ENCODE peak calls at places on chromosomes 6 and 20, in seven cellular contexts. A is pancreas, I is stomach, X is GM12878, R is Caco-2, C is hepatocyte, E is mesenchymal stem cell. V is an unnamed sample.
A peak's percentile ranks its signal among the peaks of the same experiment; 100 is the strongest.

GRCh38 chr6:34979994-34980393 is 90.9 kb downstream of the ANKS1A start:
- DNase-seq in A (no peak), I (no peak), X (no peak), R (no peak), C (no peak), E (no peak), V (no peak)

GRCh38 chr6:56682580-56682979 is 39.9 kb upstream of the DST start:
- DNase-seq in A (no peak), I (no peak), X (no peak), R (no peak), C (no peak), E (no peak), V (no peak)

GRCh38 chr6:165662041-165662491 is 975 bp downstream of the PDE10A start:
- DNase-seq in A (no peak), I (no peak), X (no peak), R (peak; percentile 28), C (peak; percentile 36), E (peak; percentile 46), V (no peak)

GRCh38 chr20:3203315-3204123 is 963 bp downstream of the DDRGK1 start:
- DNase-seq in A (peak; percentile 73), I (peak; percentile 33), X (no peak), R (peak; percentile 34), C (peak; percentile 41), E (peak; percentile 25), V (peak; percentile 79)

GRCh38 chr20:16748058-16748457 is at the start of gene OTOR:
- DNase-seq in A (no peak), I (no peak), X (no peak), R (no peak), C (no peak), E (no peak), V (no peak)

GRCh38 chr6:34514593-34515472 is 41.3 kb downstream of the SPDEF start:
- DNase-seq in A (peak; percentile 60), I (no peak), X (no peak), R (no peak), C (peak; percentile 85), E (peak; percentile 75), V (peak; percentile 95)

GRCh38 chr6:69894578-69895347 is 28.4 kb downstream of the COL19A1 start:
- DNase-seq in A (no peak), I (no peak), X (peak; percentile 62), R (no peak), C (peak; percentile 17), E (peak; percentile 92), V (no peak)

GRCh38 chr20:49501917-49502316 is 19.4 kb upstream of the KCNB1 start:
- DNase-seq in A (no peak), I (no peak), X (no peak), R (peak; percentile 70), C (no peak), E (peak; percentile 12), V (peak; percentile 42)

GRCh38 chr20:53215166-53215565 is 243.0 kb downstream of the TSHZ2 start:
- DNase-seq in A (no peak), I (no peak), X (no peak), R (no peak), C (no peak), E (no peak), V (no peak)

GRCh38 chr20:63005862-63006564 is 751 bp downstream of the BHLHE23 start:
- DNase-seq in A (no peak), I (no peak), X (no peak), R (no peak), C (no peak), E (peak; percentile 22), V (peak; percentile 85)

GRCh38 chr6:18343741-18344140 is 43.4 kb upstream of the RNF144B start:
- DNase-seq in A (no peak), I (no peak), X (no peak), R (no peak), C (no peak), E (peak; percentile 4), V (no peak)

GRCh38 chr6:62805431-62805830 is 405.8 kb upstream of the FKBP1C start:
- DNase-seq in A (no peak), I (no peak), X (no peak), R (no peak), C (no peak), E (no peak), V (no peak)

DNA sequence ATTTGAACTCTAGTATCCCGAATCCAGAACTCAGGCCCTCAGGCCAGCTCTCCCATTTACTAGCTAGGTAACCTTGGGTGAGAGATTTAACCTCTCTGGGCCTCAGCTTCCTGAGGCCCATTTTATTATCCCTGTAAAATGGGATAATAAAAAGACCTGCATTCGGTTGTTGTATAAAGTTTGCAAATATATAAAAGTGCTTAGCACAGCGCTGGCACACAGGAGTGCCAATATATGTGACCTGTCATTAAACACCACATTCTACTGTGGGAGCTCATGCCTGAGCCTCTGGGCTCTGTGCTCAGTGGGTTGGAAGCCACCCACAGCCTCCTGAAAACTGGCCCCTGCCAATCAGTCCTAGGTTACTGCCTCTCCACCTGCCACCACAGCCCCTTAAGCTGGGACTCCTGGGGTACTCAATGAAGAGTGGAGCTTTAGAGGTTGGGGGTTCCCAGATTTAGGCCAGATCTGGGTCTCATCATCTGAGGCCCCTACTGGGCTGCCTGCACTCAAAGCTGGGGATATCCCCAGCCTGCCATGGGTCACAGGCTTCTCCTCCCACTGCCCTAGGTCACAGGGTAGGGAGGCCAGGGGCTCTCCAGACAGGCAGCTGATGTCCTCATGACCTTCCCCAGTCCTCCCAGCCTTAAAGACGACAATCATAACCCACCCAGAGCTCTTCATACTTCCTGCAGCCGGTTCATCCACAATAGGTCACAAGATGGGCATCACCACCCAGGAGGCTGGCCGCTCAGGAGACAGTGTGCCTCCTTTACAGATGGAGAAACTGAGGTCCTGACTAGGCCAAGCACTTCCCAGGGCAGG is 15.4 kb downstream of the TFEB start:
- DNase-seq in A (no peak), I (no peak), X (no peak), R (no peak), C (no peak), E (no peak), V (no peak)
- H3K4me3 ChIP-seq in A (no peak overlapping the region), I (no peak overlapping the region), X (peak overlapping the region; percentile 61), R (no peak overlapping the region), C (no peak overlapping the region), E (no peak overlapping the region), V (no peak overlapping the region)

GRCh38 chr6:122422003-122422402 is 22.6 kb downstream of the HSF2 start:
- DNase-seq in A (no peak), I (no peak), X (no peak), R (no peak), C (no peak), E (no peak), V (no peak)

GRCh38 chr6:122416825-122417224 is 17.4 kb downstream of the HSF2 start:
- DNase-seq in A (no peak), I (no peak), X (no peak), R (no peak), C (no peak), E (no peak), V (no peak)

GRCh38 chr6:122423734-122424133 is 24.3 kb downstream of the HSF2 start:
- DNase-seq in A (no peak), I (no peak), X (no peak), R (no peak), C (no peak), E (no peak), V (no peak)

GRCh38 chr6:122426597-122426996 is 27.1 kb downstream of the HSF2 start:
- DNase-seq in A (no peak), I (no peak), X (no peak), R (no peak), C (no peak), E (peak; percentile 44), V (no peak)

DNA sequence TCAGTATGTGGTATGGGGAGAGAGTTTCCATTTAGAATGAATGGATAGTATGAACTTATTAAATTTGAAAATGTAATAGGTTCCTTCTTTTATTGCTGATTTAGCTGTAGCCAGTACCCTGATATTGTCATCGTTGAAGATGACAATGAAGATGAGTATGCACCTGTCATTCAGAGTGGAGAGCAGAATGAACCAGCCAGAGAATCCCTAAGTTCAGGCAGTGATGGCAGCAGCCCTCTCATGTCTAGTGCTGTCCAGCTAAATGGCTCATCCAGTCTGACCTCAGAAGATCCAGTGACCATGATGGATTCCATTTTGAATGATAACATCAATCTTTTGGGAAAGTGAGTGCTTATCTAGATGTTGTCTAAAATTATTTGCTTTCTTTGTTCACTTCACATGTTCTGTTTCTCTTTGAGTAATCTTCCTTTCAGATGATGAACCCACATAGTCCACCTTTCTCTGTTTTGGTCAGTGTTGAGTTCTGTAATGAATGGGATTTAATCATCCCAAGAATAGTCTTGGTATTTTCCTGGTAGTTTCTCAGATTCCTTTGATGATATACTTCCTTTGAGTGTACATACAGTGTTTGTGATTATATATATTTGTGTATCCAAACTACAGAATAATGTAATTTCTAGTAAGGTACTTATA is 23.3 kb downstream of the HSF2 start:
- DNase-seq in A (no peak), I (no peak), X (peak; percentile 15), R (no peak), C (no peak), E (no peak), V (no peak)
- H3K36me3 ChIP-seq in A (no peaks in the 10 kb centered on the region), I (peaks cover 80% of the 10 kb centered on the region), X (peaks cover 5% of the 10 kb centered on the region), R (peaks cover 1% of the 10 kb centered on the region), C (no peaks in the 10 kb centered on the region), E (peaks cover 93% of the 10 kb centered on the region), V (peaks cover 3% of the 10 kb centered on the region)

GRCh38 chr20:41336711-41337492 is 3.7 kb upstream of the LPIN3 start:
- DNase-seq in A (no peak), I (no peak), X (no peak), R (no peak), C (peak; percentile 1), E (no peak), V (no peak)
- H3K27me3 ChIP-seq in A (no peaks in the 10 kb centered on the region), I (no peaks in the 10 kb centered on the region), X (no peaks in the 10 kb centered on the region), R (no peaks in the 10 kb centered on the region), C (no peaks in the 10 kb centered on the region), E (no peaks in the 10 kb centered on the region), V (peaks cover 5% of the 10 kb centered on the region)

DNA sequence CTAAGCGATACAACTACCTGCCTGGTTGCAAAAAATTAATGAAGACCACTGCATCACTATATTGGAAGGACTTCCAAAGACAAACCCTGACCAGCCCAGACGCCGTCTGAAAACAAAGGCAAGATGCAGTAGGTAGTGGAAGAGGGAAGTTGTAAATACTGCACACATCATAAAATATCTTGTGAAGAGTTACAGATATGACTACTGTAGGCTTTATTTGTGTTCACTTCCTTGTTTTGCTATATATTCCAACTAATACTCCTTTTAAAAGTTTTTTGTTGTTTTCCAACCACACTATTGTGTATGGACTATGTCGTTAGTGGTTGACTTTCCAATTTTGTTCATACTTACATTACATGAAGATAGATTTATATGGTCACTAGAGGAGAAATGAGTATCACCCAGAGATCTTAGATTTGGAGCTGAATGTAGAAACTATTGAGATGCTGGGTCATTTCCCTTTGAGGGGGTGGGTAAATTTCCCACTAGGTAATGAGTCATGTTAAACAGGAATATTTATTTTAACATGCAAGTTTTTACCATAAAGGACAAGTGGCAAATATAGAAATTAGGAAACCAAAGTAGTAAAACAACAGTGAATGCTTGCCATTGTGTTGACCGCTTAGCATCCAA is 16.6 kb upstream of the TXLNB start:
- DNase-seq in A (no peak), I (no peak), X (no peak), R (no peak), C (no peak), E (no peak), V (no peak)
- H3K4me3 ChIP-seq in A (no peak overlapping the region), I (no peak overlapping the region), X (no peak overlapping the region), R (no peak overlapping the region), C (no peak overlapping the region), E (no peak overlapping the region), V (no peak overlapping the region)

DNA sequence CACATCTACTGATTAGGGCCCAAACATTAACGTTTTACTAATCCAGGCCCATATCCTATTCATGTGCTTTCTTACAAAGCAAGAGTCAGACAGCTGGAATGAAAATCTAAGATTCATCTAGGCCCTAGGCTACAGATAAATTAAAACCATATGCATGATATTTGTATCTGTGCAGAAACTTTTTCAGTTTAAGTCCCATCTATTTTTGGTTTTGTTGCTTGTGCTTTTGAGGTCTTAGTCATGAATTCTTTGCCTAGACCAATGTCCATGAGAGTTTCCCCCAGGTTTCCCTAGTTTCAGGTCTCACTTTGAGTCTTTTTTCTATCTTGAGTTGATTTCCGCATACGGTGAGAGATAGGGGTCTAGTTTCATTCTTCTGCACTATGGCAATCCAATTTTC is 20.2 kb downstream of the ADNP start:
- DNase-seq in A (no peak), I (no peak), X (no peak), R (no peak), C (no peak), E (no peak), V (no peak)
- H3K36me3 ChIP-seq in A (no peaks in the 10 kb centered on the region), I (no peaks in the 10 kb centered on the region), X (peaks cover 34% of the 10 kb centered on the region), R (peaks cover 6% of the 10 kb centered on the region), C (no peaks in the 10 kb centered on the region), E (no peaks in the 10 kb centered on the region), V (no peaks in the 10 kb centered on the region)

V was measured in H7.